ENCODE peak calls at places on chromosomes 1 and 21, in seven cellular contexts. E is astrocyte of the spinal cord, F is A549, M is astrocyte, H is fibroblast of lung, Y is heart right ventricle, Q is pancreas. Z is an unnamed sample.
A peak's percentile ranks its signal among the peaks of the same experiment; 100 is the strongest.

GRCh38 chr1:198153103-198153502 is 3.7 kb upstream of the NEK7 start:
- DNase-seq in E (peak; percentile 93), F (no peak), M (peak; percentile 99), H (peak; percentile 73), Y (peak; percentile 80), Q (no peak), Z (no peak)

GRCh38 chr1:43691871-43692815 is 15.2 kb upstream of the ST3GAL3 start:
- DNase-seq in E (no peak), F (no peak), M (no peak), H (no peak), Y (no peak), Q (no peak), Z (no peak)

GRCh38 chr1:205726619-205727125 is 23.3 kb downstream of the NUCKS1 start:
- DNase-seq in E (no peak), F (no peak), M (no peak), H (no peak), Y (no peak), Q (no peak), Z (no peak)

GRCh38 chr1:170670751-170671628 is 7.1 kb downstream of the PRRX1 start:
- DNase-seq in E (peak; percentile 69), F (no peak), M (no peak), H (peak; percentile 66), Y (peak; percentile 56), Q (peak; percentile 38), Z (no peak)

GRCh38 chr21:45318556-45319341 is 31.1 kb upstream of the POFUT2 start:
- DNase-seq in E (no peak), F (peak; percentile 41), M (no peak), H (peak; percentile 83), Y (peak; percentile 94), Q (peak; percentile 64), Z (no peak)

GRCh38 chr21:29295066-29295650 is 3.6 kb upstream of the BACH1 start:
- DNase-seq in E (no peak), F (no peak), M (no peak), H (no peak), Y (no peak), Q (no peak), Z (no peak)

GRCh38 chr21:39124852-39125251 is 58.4 kb downstream of the PSMG1 start:
- DNase-seq in E (no peak), F (no peak), M (no peak), H (no peak), Y (peak; percentile 37), Q (no peak), Z (no peak)

GRCh38 chr1:30449428-30450147 is 273.8 kb downstream of the MATN1 start:
- DNase-seq in E (no peak), F (no peak), M (no peak), H (no peak), Y (no peak), Q (no peak), Z (no peak)

GRCh38 chr21:44881586-44881939 is 8.1 kb upstream of the PTTG1IP start:
- DNase-seq in E (no peak), F (no peak), M (no peak), H (no peak), Y (no peak), Q (peak; percentile 33), Z (no peak)

GRCh38 chr21:13827201-13827600 is 217.6 kb downstream of the POTED start:
- DNase-seq in E (no peak), F (no peak), M (no peak), H (no peak), Y (no peak), Q (peak; percentile 39), Z (no peak)

GRCh38 chr1:229554886-229555621 is 3.5 kb downstream of the ABCB10 start:
- DNase-seq in E (no peak), F (no peak), M (no peak), H (peak; percentile 28), Y (no peak), Q (no peak), Z (no peak)

DNA sequence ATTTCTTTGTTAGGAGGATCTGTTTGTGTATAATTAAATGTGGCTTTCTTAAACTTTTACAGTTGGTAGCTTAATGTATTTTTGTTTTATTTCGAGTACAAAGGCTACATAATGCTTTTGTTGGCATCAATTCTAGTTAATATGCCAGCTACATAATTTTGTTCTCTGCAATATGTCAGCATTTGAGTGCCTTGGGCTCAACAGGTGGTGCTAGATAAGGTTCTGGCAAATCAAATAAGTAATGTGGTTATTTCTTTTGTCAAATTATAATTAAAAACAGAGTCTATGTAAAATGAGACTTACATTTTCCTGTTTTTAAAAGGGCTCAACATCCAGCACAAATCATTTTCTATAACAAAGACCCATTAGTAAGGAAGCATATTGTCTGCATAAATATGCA is 410.6 kb upstream of the NR5A2 start:
- DNase-seq in E (no peak), F (no peak), M (peak; percentile 1), H (no peak), Y (no peak), Q (no peak), Z (no peak)
- H3K4me3 ChIP-seq in E (no peak overlapping the region), F (no peak overlapping the region), M (no peak overlapping the region), H (no peak overlapping the region), Y (no peak overlapping the region), Q (no peak overlapping the region), Z (no peak overlapping the region)

DNA sequence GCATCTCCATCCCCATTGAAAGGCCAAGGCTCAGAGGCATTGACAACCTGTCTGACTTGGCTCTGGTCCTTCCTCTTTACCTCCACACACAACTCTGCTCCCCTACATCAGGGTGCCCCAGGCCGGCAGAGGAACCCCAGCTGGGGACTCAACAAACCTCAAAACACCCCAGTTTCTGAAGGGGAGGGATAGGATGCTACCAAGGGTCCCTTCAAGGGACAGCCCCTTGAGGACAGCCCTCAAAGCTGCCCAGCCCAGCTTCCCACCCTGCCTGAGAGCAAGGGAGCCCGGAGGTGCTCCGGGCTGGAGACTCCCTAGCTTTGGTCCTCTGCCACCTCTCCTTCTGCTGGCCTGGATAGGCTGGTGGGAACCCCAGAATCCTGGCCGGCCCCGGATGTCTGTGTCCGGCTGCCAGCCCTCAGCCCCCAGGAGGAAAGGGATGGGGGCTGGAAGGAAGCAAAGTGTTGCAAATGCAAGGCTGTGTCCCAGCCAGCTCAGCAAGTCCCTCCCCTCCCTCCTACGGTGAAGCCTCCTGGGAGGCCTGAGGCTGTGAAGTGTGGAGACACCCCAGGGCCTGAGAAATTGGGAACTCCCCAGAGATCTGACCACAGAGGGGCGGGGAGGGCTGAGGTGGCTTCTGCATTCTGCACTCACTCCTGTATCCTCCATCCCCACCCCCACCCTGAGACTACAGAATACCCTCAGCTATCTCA is 1.1 kb upstream of the MARCKSL1 start:
- DNase-seq in E (no peak), F (no peak), M (peak; percentile 32), H (no peak), Y (no peak), Q (peak; percentile 63), Z (no peak)
- H3K4me3 ChIP-seq in E (no peak overlapping the region), F (no peak overlapping the region), M (no peak overlapping the region), H (no peak overlapping the region), Y (no peak overlapping the region), Q (no peak overlapping the region), Z (no peak overlapping the region)

DNA sequence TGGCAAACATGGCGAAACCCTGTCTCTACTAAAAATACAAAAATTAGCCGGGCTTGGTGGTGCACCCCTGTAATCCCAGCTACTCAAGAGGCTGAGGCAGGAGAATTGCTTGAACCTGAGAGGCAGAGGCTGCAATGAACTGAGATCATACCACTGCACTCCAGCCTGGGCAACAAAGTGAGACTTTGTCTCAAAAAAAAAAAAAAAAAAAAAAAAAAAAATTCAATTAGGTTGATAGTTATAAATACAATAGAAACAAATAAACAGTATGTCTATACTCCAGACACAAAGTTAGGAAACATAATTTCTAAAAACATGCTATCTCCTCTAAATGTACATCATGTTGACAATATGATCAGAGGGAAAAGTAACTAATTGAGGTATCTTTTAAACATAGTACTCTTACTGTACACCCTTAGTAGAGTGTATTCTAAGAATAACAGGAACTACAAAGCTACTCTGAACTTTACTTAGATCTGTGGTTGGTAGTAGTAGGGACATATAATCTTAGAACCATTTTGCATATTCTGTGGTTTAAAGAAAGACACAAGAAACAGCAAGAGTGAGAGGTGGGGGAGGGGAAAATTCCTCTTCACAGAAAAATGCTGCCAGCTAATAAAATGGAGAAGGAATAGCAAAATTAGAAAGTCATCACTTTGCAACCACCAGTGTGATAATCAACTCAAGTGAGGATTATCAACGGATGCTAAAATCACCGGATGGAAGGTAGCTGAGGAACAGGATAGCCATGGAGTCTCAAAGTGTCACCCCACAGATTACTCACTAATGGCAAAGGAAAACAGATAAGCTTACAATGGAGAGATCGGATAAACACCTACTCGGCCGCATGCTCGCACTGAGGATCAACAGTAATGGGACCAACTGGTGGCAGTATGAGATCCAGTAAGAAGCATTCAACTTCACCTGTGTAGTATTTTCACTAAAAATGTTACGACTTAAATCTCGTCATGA is 35.0 kb downstream of the MTOR start:
- DNase-seq in E (no peak), F (no peak), M (no peak), H (no peak), Y (no peak), Q (no peak), Z (no peak)
- H3K4me3 ChIP-seq in E (no peak overlapping the region), F (no peak overlapping the region), M (no peak overlapping the region), H (no peak overlapping the region), Y (no peak overlapping the region), Q (no peak overlapping the region), Z (no peak overlapping the region)

GRCh38 chr1:32361308-32361673 is 994 bp downstream of the FAM229A start:
- DNase-seq in E (no peak), F (no peak), M (no peak), H (no peak), Y (no peak), Q (no peak), Z (no peak)
- H3K4me3 ChIP-seq in E (no peak overlapping the region), F (no peak overlapping the region), M (no peak overlapping the region), H (no peak overlapping the region), Y (peak overlapping the region; percentile 36), Q (peak overlapping the region; percentile 31), Z (peak overlapping the region; percentile 48)

GRCh38 chr1:19472174-19472573 is 13.2 kb downstream of the CAPZB start:
- DNase-seq in E (no peak), F (no peak), M (no peak), H (no peak), Y (no peak), Q (no peak), Z (no peak)

GRCh38 chr1:19467199-19468187 is 17.8 kb downstream of the CAPZB start:
- DNase-seq in E (no peak), F (no peak), M (no peak), H (no peak), Y (no peak), Q (no peak), Z (no peak)

GRCh38 chr1:19468397-19468956 is 16.9 kb downstream of the CAPZB start:
- DNase-seq in E (no peak), F (peak; percentile 37), M (no peak), H (no peak), Y (peak; percentile 38), Q (no peak), Z (no peak)

GRCh38 chr1:19466112-19466561 is 19.2 kb downstream of the CAPZB start:
- DNase-seq in E (no peak), F (no peak), M (no peak), H (no peak), Y (no peak), Q (no peak), Z (no peak)

GRCh38 chr1:19469004-19469403 is 16.3 kb downstream of the CAPZB start:
- DNase-seq in E (no peak), F (no peak), M (no peak), H (no peak), Y (no peak), Q (no peak), Z (no peak)
- H3K4me3 ChIP-seq in E (no peak overlapping the region), F (no peak overlapping the region), M (no peak overlapping the region), H (no peak overlapping the region), Y (no peak overlapping the region), Q (no peak overlapping the region), Z (no peak overlapping the region)